ENCODE peak calls at places on chromosomes 16 and 17, in five cellular contexts. B is mesenchymal stem cell, V is H1, Y is H9, H is trophoblast cell. E is an unnamed sample.

GRCh38 chr17:33973491-33973890 is 281.6 kb upstream of the CCL2 start:
- DNase-seq in H (no peak), V (no peak), B (no peak), Y (peak), E (no peak)

GRCh38 chr16:10926867-10927266 is 15.4 kb downstream of the DEXI start:
- DNase-seq in V (no peak), B (no peak), Y (no peak), H (no peak), E (no peak)

GRCh38 chr17:40068129-40068581 is 5.4 kb downstream of the THRA start:
- DNase-seq in Y (peak), H (no peak), B (no peak), V (no peak), E (no peak)

GRCh38 chr16:89678258-89678657 is 8.2 kb upstream of the CDK10 start:
- DNase-seq in Y (no peak), H (no peak), V (no peak), B (no peak), E (no peak)

GRCh38 chr17:80889231-80889896 is 102.3 kb upstream of the CHMP6 start:
- DNase-seq in Y (no peak), H (no peak), V (no peak), B (no peak), E (no peak)

GRCh38 chr16:71927383-71927782 is 32.1 kb downstream of the IST1 start:
- DNase-seq in H (peak), B (peak), Y (no peak), V (no peak), E (no peak)

GRCh38 chr17:69414408-69415274 is at the start of gene MAP2K6:
- DNase-seq in B (peak), V (peak), Y (peak), H (peak), E (peak)

GRCh38 chr16:70804729-70805169 is 3.8 kb upstream of the VAC14 start:
- DNase-seq in Y (no peak), V (no peak), B (no peak), H (no peak), E (no peak)

GRCh38 chr17:81656118-81656743 is at the start of gene PDE6G:
- DNase-seq in H (no peak), Y (no peak), B (no peak), V (no peak), E (no peak)

GRCh38 chr17:63881935-63882601 is at the start of gene GH2:
- DNase-seq in B (peak), V (peak), Y (peak), H (peak), E (peak)

GRCh38 chr16:54282202-54282922 is 4.2 kb downstream of the IRX3 start:
- DNase-seq in H (peak), V (peak), Y (peak), B (no peak), E (peak)

GRCh38 chr16:25063865-25064264 is 47.7 kb upstream of the LCMT1 start:
- DNase-seq in Y (no peak), H (peak), B (peak), V (no peak), E (no peak)

GRCh38 chr17:11294826-11295225 is 53.8 kb downstream of the SHISA6 start:
- DNase-seq in Y (no peak), V (no peak), B (no peak), H (no peak), E (no peak)

GRCh38 chr16:9800180-9800738 is 382.0 kb downstream of the GRIN2A start:
- DNase-seq in Y (no peak), B (no peak), V (no peak), H (no peak), E (no peak)

GRCh38 chr17:64608571-64608981 is 53.5 kb downstream of the SMURF2 start:
- DNase-seq in B (peak), H (no peak), Y (no peak), V (no peak), E (no peak)

GRCh38 chr16:3467920-3468319 is 24.4 kb downstream of the NAA60 start:
- DNase-seq in V (no peak), Y (no peak), B (peak), H (no peak), E (no peak)

GRCh38 chr17:80035937-80036714 is at the start of gene CCDC40:
- DNase-seq in Y (peak), H (peak), B (peak), V (peak), E (peak)

GRCh38 chr16:89502319-89502843 is 5.8 kb upstream of the SPG7 start:
- DNase-seq in Y (no peak), B (peak), V (no peak), H (peak), E (no peak)

GRCh38 chr17:535165-535564 is 179.5 kb downstream of the VPS53 start:
- DNase-seq in V (no peak), H (peak), Y (no peak), B (no peak), E (no peak)

GRCh38 chr17:15393414-15393813 is 52.0 kb upstream of the TEKT3 start:
- DNase-seq in Y (no peak), V (no peak), B (no peak), H (no peak), E (no peak)

GRCh38 chr17:50207792-50208567 is 6.5 kb upstream of the COL1A1 start:
- DNase-seq in H (no peak), V (peak), Y (peak), B (no peak), E (no peak)

GRCh38 chr17:80416260-80416939 is 1.4 kb downstream of the ENDOV start:
- DNase-seq in B (no peak), Y (no peak), H (no peak), V (no peak), E (no peak)

GRCh38 chr17:29571883-29572681 is 3.6 kb downstream of the TP53I13 start:
- DNase-seq in V (no peak), Y (peak), B (no peak), H (peak), E (no peak)

GRCh38 chr17:37392024-37392590 is 14.5 kb downstream of the ACACA start:
- DNase-seq in V (no peak), H (no peak), B (peak), Y (no peak), E (no peak)

GRCh38 chr17:45225051-45225700 is 3.5 kb downstream of the FMNL1 start:
- DNase-seq in V (no peak), H (no peak), Y (peak), B (no peak), E (no peak)

GRCh38 chr17:82055965-82056728 is 4.4 kb downstream of the GPS1 start:
- DNase-seq in V (no peak), Y (no peak), H (no peak), B (no peak), E (no peak)

GRCh38 chr16:89841275-89841674 is 13.0 kb downstream of the SPIRE2 start:
- DNase-seq in V (no peak), B (no peak), H (no peak), Y (no peak), E (no peak)

GRCh38 chr16:85394511-85395206 is 218.5 kb upstream of the GSE1 start:
- DNase-seq in H (no peak), V (peak), Y (no peak), B (no peak), E (no peak)

GRCh38 chr16:50099957-50100648 is 34.3 kb downstream of the HEATR3 start:
- DNase-seq in Y (no peak), V (no peak), B (no peak), H (no peak), E (no peak)

GRCh38 chr17:76474238-76474637 is 6.8 kb downstream of the AANAT start:
- DNase-seq in V (no peak), Y (no peak), H (no peak), B (no peak), E (no peak)

GRCh38 chr17:74008196-74008595 is 195.3 kb upstream of the RPL38 start:
- DNase-seq in B (no peak), V (peak), H (no peak), Y (peak), E (no peak)

GRCh38 chr16:68069511-68070248 is 15.5 kb upstream of the NFATC3 start:
- DNase-seq in H (no peak), Y (no peak), B (no peak), V (peak), E (no peak)

GRCh38 chr16:58815188-58815888 is 81.2 kb upstream of the GOT2 start:
- DNase-seq in Y (no peak), V (no peak), B (no peak), H (no peak), E (no peak)
- H2AFZ ChIP-seq in Y (no peak), V (no peak), B (no peak), H (no peak), E (no peak)

DNA sequence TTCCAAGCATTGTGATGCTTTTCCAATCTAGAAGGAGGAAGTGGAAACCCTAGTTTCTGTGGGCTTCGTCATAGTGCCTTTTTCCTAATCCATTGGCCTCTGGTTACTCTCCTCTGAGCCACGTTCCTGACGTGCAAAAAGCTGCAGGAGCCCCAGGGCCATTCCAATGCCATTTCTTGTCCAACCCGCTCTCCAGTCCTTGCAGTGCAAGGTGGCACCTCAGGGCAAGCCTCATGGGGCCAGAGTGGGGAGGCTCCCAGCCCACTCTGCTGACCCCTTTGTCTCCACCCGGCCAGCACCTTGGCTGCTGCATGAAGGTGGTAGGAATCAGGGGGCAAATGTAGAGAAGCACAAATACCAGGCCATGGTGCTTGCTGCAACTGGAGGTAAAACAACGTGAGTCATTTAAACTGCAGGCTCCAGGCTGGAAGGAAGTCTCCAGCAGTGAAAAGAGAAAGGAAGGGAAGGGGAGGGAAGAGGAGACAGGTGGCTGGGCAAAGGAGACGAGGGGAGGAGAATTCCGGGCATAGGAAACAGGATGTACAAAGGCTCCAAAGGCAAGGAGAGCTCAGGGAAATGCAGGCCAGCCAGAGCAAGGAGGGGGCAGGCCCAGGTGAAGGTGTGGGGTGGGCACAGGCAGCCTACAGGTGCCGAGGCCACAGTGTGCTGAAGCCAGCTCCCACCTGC is 168.2 kb upstream of the TNRC6C start:
- DNase-seq in Y (peak), H (peak), V (peak), B (no peak), E (no peak)
- H2BK12ac ChIP-seq in Y (no peak), H (no peak), V (peak), B (no peak), E (peak)

GRCh38 chr16:14401839-14402115 is 228.3 kb downstream of the PARN start:
- DNase-seq in V (no peak), B (no peak), Y (no peak), H (no peak), E (no peak)
- H2AFZ ChIP-seq in V (no peak), B (no peak), Y (no peak), H (no peak), E (peak)

DNA sequence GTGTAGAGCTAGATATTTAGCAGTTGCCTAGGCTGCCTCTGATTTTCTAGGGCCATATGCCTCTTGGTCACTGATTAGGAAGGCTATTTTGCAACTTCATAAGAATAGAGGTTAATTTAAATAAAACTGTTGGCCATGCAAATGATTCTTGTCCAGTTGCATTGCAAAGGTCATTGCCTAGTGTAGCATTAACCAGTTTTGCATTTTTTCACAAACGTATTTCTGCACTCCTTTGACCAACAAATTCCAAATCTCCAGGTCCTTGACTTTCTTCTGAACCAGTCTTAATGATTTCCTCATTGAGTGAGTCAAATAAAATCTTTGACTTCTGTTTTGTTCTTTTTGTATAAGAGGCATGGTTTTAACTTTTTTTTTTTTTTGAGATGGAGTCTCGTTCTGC is 33.5 kb downstream of the ERCC4 start:
- DNase-seq in V (no peak), B (no peak), Y (no peak), H (no peak), E (no peak)
- H2BK12ac ChIP-seq in V (no peak), B (no peak), Y (no peak), H (no peak), E (no peak)

DNA sequence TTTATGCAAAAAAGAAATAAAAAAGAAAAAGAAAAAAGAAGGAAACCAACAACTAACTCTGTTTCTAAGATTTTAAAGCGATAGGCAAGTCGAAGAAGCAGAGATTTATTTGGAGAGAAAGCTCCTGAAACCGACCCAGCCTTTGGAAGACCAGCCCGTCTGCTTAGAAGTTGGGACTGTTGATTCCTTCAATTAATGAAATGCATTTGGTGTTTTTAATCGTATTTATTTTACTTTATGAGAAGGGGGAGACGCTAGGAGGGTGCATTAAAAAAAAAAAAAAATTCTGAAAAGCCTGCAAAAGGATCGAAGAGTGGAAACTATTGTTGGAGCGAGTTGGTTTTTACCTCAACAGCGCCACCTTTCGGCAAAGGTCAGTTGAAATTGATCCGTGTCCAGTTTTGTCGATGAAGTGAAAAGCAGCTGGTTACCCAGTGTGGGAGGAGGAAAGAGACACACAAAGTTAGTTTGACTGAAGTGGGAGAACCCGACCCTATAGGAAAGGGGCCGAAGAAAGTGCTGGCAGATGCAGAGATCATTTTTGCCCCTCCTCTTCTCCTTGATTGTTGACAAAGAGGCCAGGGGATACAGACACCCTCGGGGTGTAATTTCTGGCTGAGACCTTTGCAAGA is 1.6 kb upstream of the MAF start:
- DNase-seq in B (peak), V (peak), H (peak), Y (peak), E (peak)
- H2AFZ ChIP-seq in B (peak), V (no peak), H (no peak), Y (no peak), E (peak)

DNA sequence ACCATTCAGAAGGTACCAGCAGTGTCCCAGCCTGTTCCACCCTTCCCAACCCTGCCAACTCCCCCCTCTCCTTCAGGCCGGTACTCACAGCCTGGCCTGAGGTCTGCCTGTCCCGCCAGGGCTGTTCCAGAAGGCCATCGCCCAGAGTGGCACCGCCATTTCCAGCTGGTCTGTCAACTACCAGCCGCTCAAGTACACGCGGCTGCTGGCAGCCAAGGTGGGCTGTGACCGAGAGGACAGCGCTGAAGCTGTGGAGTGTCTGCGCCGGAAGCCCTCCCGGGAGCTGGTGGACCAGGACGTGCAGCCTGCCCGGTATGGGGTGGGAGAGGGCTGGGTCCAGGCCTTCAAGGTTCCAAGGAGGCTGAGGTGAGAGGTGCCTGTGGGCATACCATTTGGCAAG is 5.3 kb upstream of the SPEM1 start:
- DNase-seq in Y (no peak), H (no peak), V (no peak), B (no peak), E (no peak)
- H2BK12ac ChIP-seq in Y (no peak), H (no peak), V (no peak), B (no peak), E (no peak)

GRCh38 chr16:86509759-86510464 is 415 bp upstream of the FOXF1 start:
- DNase-seq in B (peak), V (peak), H (no peak), Y (peak), E (peak)

GRCh38 chr16:86507173-86508027 is 2.9 kb upstream of the FOXF1 start:
- DNase-seq in B (peak), V (no peak), Y (no peak), H (no peak), E (peak)

GRCh38 chr16:86510465-86511261 is at the start of gene FOXF1:
- DNase-seq in B (peak), V (peak), Y (peak), H (no peak), E (peak)

GRCh38 chr16:86508028-86508946 is 2.0 kb upstream of the FOXF1 start:
- DNase-seq in H (no peak), B (peak), V (peak), Y (peak), E (peak)

GRCh38 chr16:86508947-86509758 is 1.2 kb upstream of the FOXF1 start:
- DNase-seq in B (peak), H (peak), V (peak), Y (peak), E (peak)
- H2AFZ ChIP-seq in B (no peak), H (no peak), V (no peak), Y (no peak), E (peak)

DNA sequence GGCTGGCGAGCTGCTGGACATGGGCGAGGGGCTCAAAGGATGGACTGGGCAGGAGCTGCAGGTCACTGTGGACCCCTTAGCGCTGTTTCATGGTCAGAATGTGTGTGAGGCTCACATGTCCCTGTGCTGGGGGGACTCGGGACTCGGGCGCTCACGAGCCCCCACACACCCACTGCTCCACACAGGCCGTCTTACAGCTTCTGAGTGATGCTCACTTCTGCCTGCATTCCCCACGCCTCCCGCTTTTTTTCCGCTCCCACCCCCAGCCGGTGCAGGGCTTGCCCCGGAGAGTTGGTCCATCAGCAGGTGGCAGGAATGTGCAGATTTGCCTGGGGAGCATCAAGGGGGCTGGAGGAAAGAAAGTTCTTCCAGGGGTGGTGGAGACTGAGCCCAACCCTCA is 20.2 kb upstream of the JPT2 start:
- DNase-seq in V (no peak), Y (no peak), B (no peak), H (no peak), E (no peak)
- H2BK12ac ChIP-seq in V (no peak), Y (no peak), B (no peak), H (no peak), E (no peak)

DNA sequence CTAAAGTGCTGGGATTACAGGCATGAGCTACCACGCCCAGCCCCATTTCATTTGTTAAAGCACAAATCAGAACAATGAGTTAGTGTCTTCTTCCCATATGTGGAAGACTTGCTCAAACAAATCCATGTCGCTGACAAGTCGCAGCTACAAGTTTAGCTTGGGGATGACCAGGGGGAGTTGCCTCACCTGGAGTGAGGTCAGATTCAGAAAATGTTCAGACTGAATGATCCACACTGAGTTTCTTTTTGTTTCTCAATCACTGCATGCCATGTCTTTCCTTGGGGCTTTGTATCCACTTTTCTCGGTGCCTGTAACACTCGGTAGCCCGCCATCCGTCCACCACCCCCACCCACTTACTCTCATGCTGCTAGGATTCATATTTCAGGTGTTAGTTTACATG is 437.3 kb upstream of the DYNLRB2 start:
- DNase-seq in Y (no peak), V (no peak), H (no peak), B (no peak), E (no peak)
- H2AFZ ChIP-seq in Y (peak), V (peak), H (peak), B (no peak), E (no peak)

E was measured in neuronal stem cell.